ENCODE peak calls at places on chromosome 18, in nine cellular contexts. One of them, this sample, is unnamed.

GRCh38 chr18:36089001-36089400 is 21.6 kb upstream of the RPRD1A start:
- DNase-seq in iris pigment epithelial cell: no peak
- DNase-seq in heart left ventricle: no peak
- DNase-seq in EL: no peak
- DNase-seq in LoVo: no peak
- DNase-seq in GM06990: no peak
- DNase-seq in C1 segment of cervical spinal cord: no peak
- DNase-seq in KG1: no peak
- DNase-seq in activated CD8-positive, alpha-beta T cell treated with anti-CD3 and anti-CD28 coated beads for 36 hours: no peak
- DNase-seq in this sample: no peak

GRCh38 chr18:48163184-48164095 is 233.0 kb upstream of the SMAD2 start:
- DNase-seq in LoVo: no peak
- DNase-seq in EL: no peak
- DNase-seq in heart left ventricle: no peak
- DNase-seq in C1 segment of cervical spinal cord: no peak
- DNase-seq in GM06990: no peak
- DNase-seq in KG1: no peak
- DNase-seq in iris pigment epithelial cell: no peak
- DNase-seq in activated CD8-positive, alpha-beta T cell treated with anti-CD3 and anti-CD28 coated beads for 36 hours: no peak
- DNase-seq in this sample: no peak

GRCh38 chr18:50282521-50283335 is 1.4 kb upstream of the MBD1 start:
- DNase-seq in activated CD8-positive, alpha-beta T cell treated with anti-CD3 and anti-CD28 coated beads for 36 hours: no peak
- DNase-seq in C1 segment of cervical spinal cord: peak
- DNase-seq in LoVo: no peak
- DNase-seq in KG1: no peak
- DNase-seq in EL: no peak
- DNase-seq in iris pigment epithelial cell: no peak
- DNase-seq in heart left ventricle: no peak
- DNase-seq in GM06990: no peak
- DNase-seq in this sample: no peak

GRCh38 chr18:48581941-48582340 is 43.1 kb downstream of the CTIF start:
- DNase-seq in activated CD8-positive, alpha-beta T cell treated with anti-CD3 and anti-CD28 coated beads for 36 hours: no peak
- DNase-seq in iris pigment epithelial cell: no peak
- DNase-seq in GM06990: no peak
- DNase-seq in heart left ventricle: no peak
- DNase-seq in LoVo: no peak
- DNase-seq in KG1: no peak
- DNase-seq in C1 segment of cervical spinal cord: no peak
- DNase-seq in EL: no peak
- DNase-seq in this sample: no peak

GRCh38 chr18:55272510-55273243 is 313.4 kb upstream of the CCDC68 start:
- DNase-seq in C1 segment of cervical spinal cord: no peak
- DNase-seq in KG1: no peak
- DNase-seq in iris pigment epithelial cell: peak
- DNase-seq in EL: peak
- DNase-seq in LoVo: no peak
- DNase-seq in heart left ventricle: no peak
- DNase-seq in GM06990: no peak
- DNase-seq in activated CD8-positive, alpha-beta T cell treated with anti-CD3 and anti-CD28 coated beads for 36 hours: no peak
- DNase-seq in this sample: no peak

GRCh38 chr18:14089176-14089575 is 43.1 kb downstream of the ZNF519 start:
- DNase-seq in KG1: no peak
- DNase-seq in LoVo: no peak
- DNase-seq in activated CD8-positive, alpha-beta T cell treated with anti-CD3 and anti-CD28 coated beads for 36 hours: no peak
- DNase-seq in iris pigment epithelial cell: no peak
- DNase-seq in GM06990: no peak
- DNase-seq in heart left ventricle: no peak
- DNase-seq in EL: no peak
- DNase-seq in C1 segment of cervical spinal cord: no peak
- DNase-seq in this sample: no peak

GRCh38 chr18:45852631-45853030 is 27.2 kb downstream of the SIGLEC15 start:
- DNase-seq in EL: no peak
- DNase-seq in activated CD8-positive, alpha-beta T cell treated with anti-CD3 and anti-CD28 coated beads for 36 hours: no peak
- DNase-seq in KG1: no peak
- DNase-seq in iris pigment epithelial cell: no peak
- DNase-seq in heart left ventricle: no peak
- DNase-seq in LoVo: no peak
- DNase-seq in C1 segment of cervical spinal cord: no peak
- DNase-seq in GM06990: no peak
- DNase-seq in this sample: no peak

GRCh38 chr18:72700961-72701710 is 157.0 kb upstream of the CBLN2 start:
- DNase-seq in EL: no peak
- DNase-seq in KG1: peak
- DNase-seq in activated CD8-positive, alpha-beta T cell treated with anti-CD3 and anti-CD28 coated beads for 36 hours: no peak
- DNase-seq in heart left ventricle: no peak
- DNase-seq in LoVo: peak
- DNase-seq in GM06990: no peak
- DNase-seq in C1 segment of cervical spinal cord: no peak
- DNase-seq in iris pigment epithelial cell: peak
- DNase-seq in this sample: no peak

GRCh38 chr18:25005602-25006375 is 346.2 kb downstream of the ZNF521 start:
- DNase-seq in KG1: no peak
- DNase-seq in GM06990: no peak
- DNase-seq in LoVo: no peak
- DNase-seq in activated CD8-positive, alpha-beta T cell treated with anti-CD3 and anti-CD28 coated beads for 36 hours: no peak
- DNase-seq in iris pigment epithelial cell: no peak
- DNase-seq in heart left ventricle: no peak
- DNase-seq in C1 segment of cervical spinal cord: no peak
- DNase-seq in EL: no peak
- DNase-seq in this sample: no peak

GRCh38 chr18:55588001-55588875 is at the start of gene TCF4:
- DNase-seq in C1 segment of cervical spinal cord: peak
- DNase-seq in EL: peak
- DNase-seq in iris pigment epithelial cell: peak
- DNase-seq in heart left ventricle: peak
- DNase-seq in LoVo: no peak
- DNase-seq in KG1: peak
- DNase-seq in GM06990: no peak
- DNase-seq in activated CD8-positive, alpha-beta T cell treated with anti-CD3 and anti-CD28 coated beads for 36 hours: peak
- DNase-seq in this sample: peak

GRCh38 chr18:59561596-59561995 is 135.6 kb downstream of the CCBE1 start:
- DNase-seq in GM06990: no peak
- DNase-seq in iris pigment epithelial cell: no peak
- DNase-seq in C1 segment of cervical spinal cord: no peak
- DNase-seq in KG1: no peak
- DNase-seq in EL: no peak
- DNase-seq in activated CD8-positive, alpha-beta T cell treated with anti-CD3 and anti-CD28 coated beads for 36 hours: no peak
- DNase-seq in LoVo: no peak
- DNase-seq in heart left ventricle: no peak
- DNase-seq in this sample: no peak

GRCh38 chr18:45978084-45978483 is 11.0 kb upstream of the EPG5 start:
- DNase-seq in C1 segment of cervical spinal cord: no peak
- DNase-seq in GM06990: no peak
- DNase-seq in EL: no peak
- DNase-seq in activated CD8-positive, alpha-beta T cell treated with anti-CD3 and anti-CD28 coated beads for 36 hours: no peak
- DNase-seq in heart left ventricle: no peak
- DNase-seq in iris pigment epithelial cell: no peak
- DNase-seq in LoVo: no peak
- DNase-seq in KG1: no peak
- DNase-seq in this sample: no peak

GRCh38 chr18:46167971-46168370 is 63.8 kb downstream of the HAUS1 start:
- DNase-seq in activated CD8-positive, alpha-beta T cell treated with anti-CD3 and anti-CD28 coated beads for 36 hours: peak
- DNase-seq in LoVo: peak
- DNase-seq in EL: no peak
- DNase-seq in GM06990: peak
- DNase-seq in heart left ventricle: no peak
- DNase-seq in iris pigment epithelial cell: no peak
- DNase-seq in KG1: no peak
- DNase-seq in C1 segment of cervical spinal cord: no peak
- DNase-seq in this sample: no peak

GRCh38 chr18:77361382-77361781 is 111.7 kb downstream of the GALR1 start:
- DNase-seq in GM06990: no peak
- DNase-seq in iris pigment epithelial cell: no peak
- DNase-seq in C1 segment of cervical spinal cord: no peak
- DNase-seq in heart left ventricle: no peak
- DNase-seq in LoVo: no peak
- DNase-seq in activated CD8-positive, alpha-beta T cell treated with anti-CD3 and anti-CD28 coated beads for 36 hours: no peak
- DNase-seq in KG1: no peak
- DNase-seq in EL: no peak
- DNase-seq in this sample: no peak

GRCh38 chr18:49874238-49874637 is 60.9 kb upstream of the ACAA2 start:
- DNase-seq in EL: no peak
- DNase-seq in C1 segment of cervical spinal cord: no peak
- DNase-seq in LoVo: no peak
- DNase-seq in heart left ventricle: no peak
- DNase-seq in GM06990: peak
- DNase-seq in iris pigment epithelial cell: no peak
- DNase-seq in KG1: no peak
- DNase-seq in activated CD8-positive, alpha-beta T cell treated with anti-CD3 and anti-CD28 coated beads for 36 hours: no peak
- DNase-seq in this sample: no peak